ENCODE peak calls at places on chromosomes 12 and 14, in seven cellular contexts. S is RPMI8226; X is caudate nucleus; G is activated CD4-positive, alpha-beta T cell treated with anti-CD3 and anti-CD28 coated beads for 24 hours; Z is GM19239; V is mesothelial cell of epicardium; C is astrocyte of the hippocampus. J is an unnamed sample.

GRCh38 chr14:76884853-76885276 is 58.7 kb downstream of the LRRC74A start:
- DNase-seq in V (no peak), C (no peak), G (no peak), S (no peak), X (no peak), Z (no peak), J (no peak)

GRCh38 chr14:92456215-92457017 is 57.2 kb upstream of the RIN3 start:
- DNase-seq in S (peak; percentile 56), V (no peak), C (peak; percentile 78), G (no peak), X (peak; percentile 15), Z (peak; percentile 42), J (peak; percentile 41)

GRCh38 chr14:52033131-52033642 is 35.7 kb downstream of the NID2 start:
- DNase-seq in X (no peak), G (no peak), V (no peak), S (no peak), C (peak; percentile 56), Z (no peak), J (no peak)

GRCh38 chr14:63614964-63615363 is 26.7 kb downstream of the WDR89 start:
- DNase-seq in C (peak; percentile 31), V (no peak), S (no peak), G (no peak), Z (no peak), X (no peak), J (no peak)

GRCh38 chr12:101703487-101703886 is 6.0 kb downstream of the CHPT1 start:
- DNase-seq in G (no peak), X (no peak), V (no peak), C (no peak), S (no peak), Z (no peak), J (no peak)

GRCh38 chr12:43733687-43734086 is 24.9 kb downstream of the PUS7L start:
- DNase-seq in X (no peak), C (no peak), S (no peak), V (no peak), Z (no peak), G (no peak), J (no peak)

GRCh38 chr12:120674172-120674571 is 12.8 kb upstream of the MLEC start:
- DNase-seq in X (no peak), V (no peak), C (no peak), S (peak; percentile 19), Z (no peak), G (no peak), J (no peak)

GRCh38 chr12:53014709-53015108 is 8.5 kb downstream of the EIF4B start:
- DNase-seq in X (no peak), G (no peak), Z (no peak), C (no peak), S (no peak), V (no peak), J (no peak)

GRCh38 chr14:52051861-52052260 is 17.0 kb downstream of the NID2 start:
- DNase-seq in X (no peak), S (no peak), G (no peak), C (peak; percentile 56), V (no peak), Z (no peak), J (no peak)

GRCh38 chr12:47377414-47378221 is 297.9 kb upstream of the AMIGO2 start:
- DNase-seq in G (no peak), X (no peak), S (no peak), Z (no peak), V (no peak), C (peak; percentile 95), J (no peak)

GRCh38 chr14:104864267-104865068 is 600 bp upstream of the CEP170B start:
- DNase-seq in C (peak; percentile 26), G (no peak), Z (no peak), X (no peak), V (peak; percentile 69), S (no peak), J (no peak)

GRCh38 chr12:89976866-89977265 is 268.2 kb upstream of the ATP2B1 start:
- DNase-seq in Z (no peak), V (no peak), X (no peak), G (no peak), C (no peak), S (no peak), J (no peak)

GRCh38 chr12:3604281-3604680 is 113.3 kb downstream of the PRMT8 start:
- DNase-seq in G (no peak), S (no peak), Z (no peak), C (no peak), V (no peak), X (no peak), J (no peak)

GRCh38 chr14:62718629-62719028 is 326.6 kb downstream of the KCNH5 start:
- DNase-seq in X (no peak), C (no peak), S (no peak), V (no peak), G (no peak), Z (no peak), J (no peak)

J was measured in GM12891.